ENCODE peak calls at places on chromosomes 7 and 10, in nine cellular contexts. X is A549, N is HuH-7, Z is H54, A is iPS DF 19.7, U is ascending aorta, T is mammary epithelial cell, M is NCI-H2029, Y is amygdala. O is an unnamed sample.

GRCh38 chr7:146116452-146117219 is at the start of gene CNTNAP2:
- DNase-seq in X (no peak), N (peak; percentile 28), Z (no peak), A (peak; percentile 28), U (no peak), T (no peak), M (peak; percentile 72), Y (peak; percentile 47), O (no peak)

GRCh38 chr10:97196213-97197029 is 10.7 kb upstream of the SLIT1 start:
- DNase-seq in X (peak; percentile 78), N (peak; percentile 85), Z (peak; percentile 84), A (no peak), U (no peak), T (peak; percentile 23), M (peak; percentile 29), Y (peak; percentile 16), O (peak; percentile 45)

GRCh38 chr7:24842449-24843241 is 85.4 kb upstream of the GSDME start:
- DNase-seq in X (no peak), N (peak; percentile 26), Z (no peak), A (no peak), U (no peak), T (peak; percentile 43), M (peak; percentile 14), Y (no peak), O (no peak)

GRCh38 chr7:158062661-158063060 is 525.0 kb downstream of the PTPRN2 start:
- DNase-seq in X (no peak), N (no peak), Z (no peak), A (no peak), U (no peak), T (no peak), M (no peak), Y (no peak), O (no peak)

GRCh38 chr7:19122018-19122588 is 4.7 kb upstream of the TWIST1 start:
- DNase-seq in X (peak; percentile 23), N (peak; percentile 35), Z (peak; percentile 57), A (no peak), U (no peak), T (peak; percentile 36), M (no peak), Y (no peak), O (no peak)

GRCh38 chr10:102009801-102010425 is 46.1 kb downstream of the ARMH3 start:
- DNase-seq in X (peak; percentile 88), N (peak; percentile 68), Z (peak; percentile 67), A (peak; percentile 40), U (peak; percentile 71), T (peak; percentile 79), M (peak; percentile 7), Y (no peak), O (no peak)

GRCh38 chr7:103781409-103781808 is 208.0 kb downstream of the RELN start:
- DNase-seq in X (no peak), N (no peak), Z (no peak), A (no peak), U (no peak), T (no peak), M (no peak), Y (no peak), O (no peak)

GRCh38 chr7:34875481-34875880 is 161.8 kb downstream of the DPY19L1 start:
- DNase-seq in X (no peak), N (no peak), Z (no peak), A (no peak), U (no peak), T (no peak), M (no peak), Y (no peak), O (no peak)

GRCh38 chr10:29699621-29700020 is 64.8 kb upstream of the SVIL start:
- DNase-seq in X (no peak), N (no peak), Z (no peak), A (no peak), U (no peak), T (no peak), M (no peak), Y (no peak), O (no peak)

GRCh38 chr10:103679096-103679790 is 176.1 kb downstream of the SH3PXD2A start:
- DNase-seq in X (no peak), N (no peak), Z (no peak), A (no peak), U (no peak), T (no peak), M (no peak), Y (no peak), O (no peak)

GRCh38 chr10:102644646-102645387 is 538 bp downstream of the TRIM8 start:
- DNase-seq in X (peak; percentile 68), N (peak; percentile 83), Z (no peak), A (no peak), U (peak; percentile 90), T (peak; percentile 72), M (peak; percentile 81), Y (peak; percentile 66), O (peak; percentile 80)

GRCh38 chr10:71878327-71879034 is 27.4 kb upstream of the PSAP start:
- DNase-seq in X (no peak), N (no peak), Z (no peak), A (no peak), U (no peak), T (no peak), M (no peak), Y (peak; percentile 9), O (peak; percentile 48)